ENCODE peak calls at places on chromosomes 3 and 15, in five cellular contexts. One of them, this sample, is unnamed.

GRCh38 chr3:195196266-195196665 is 74.7 kb downstream of the XXYLT1 start:
- DNase-seq in K562: no peak
- DNase-seq in HepG2: no peak
- DNase-seq in H1: no peak
- DNase-seq in A549: no peak
- DNase-seq in this sample: no peak

GRCh38 chr3:25508901-25509300 is 80.8 kb downstream of the RARB start:
- DNase-seq in K562: no peak
- DNase-seq in HepG2: no peak
- DNase-seq in H1: no peak
- DNase-seq in A549: peak; percentile 33
- DNase-seq in this sample: no peak

GRCh38 chr3:182605882-182606611 is 187.3 kb upstream of the ATP11B start:
- DNase-seq in K562: no peak
- DNase-seq in HepG2: no peak
- DNase-seq in H1: no peak
- DNase-seq in A549: no peak
- DNase-seq in this sample: no peak

GRCh38 chr3:134640872-134641470 is 9.9 kb downstream of the KY start:
- DNase-seq in K562: peak; percentile 25
- DNase-seq in HepG2: peak; percentile 26
- DNase-seq in H1: peak; percentile 57
- DNase-seq in A549: peak; percentile 29
- DNase-seq in this sample: no peak

GRCh38 chr3:173395073-173395411 is 2.5 kb upstream of the NLGN1 start:
- DNase-seq in K562: no peak
- DNase-seq in HepG2: no peak
- DNase-seq in H1: no peak
- DNase-seq in A549: no peak
- DNase-seq in this sample: no peak

GRCh38 chr3:71425491-71426071 is 157.9 kb downstream of the FOXP1 start:
- DNase-seq in K562: no peak
- DNase-seq in HepG2: no peak
- DNase-seq in H1: no peak
- DNase-seq in A549: no peak
- DNase-seq in this sample: no peak

GRCh38 chr3:99920530-99921376 is 103.1 kb downstream of the CMSS1 start:
- DNase-seq in K562: peak; percentile 34
- DNase-seq in HepG2: peak; percentile 97
- DNase-seq in H1: no peak
- DNase-seq in A549: peak; percentile 33
- DNase-seq in this sample: no peak

GRCh38 chr3:20008646-20009045 is 3.4 kb downstream of the PP2D1 start:
- DNase-seq in K562: peak; percentile 13
- DNase-seq in HepG2: no peak
- DNase-seq in H1: no peak
- DNase-seq in A549: no peak
- DNase-seq in this sample: no peak

GRCh38 chr3:189712906-189713483 is 81.8 kb downstream of the TP63 start:
- DNase-seq in K562: no peak
- DNase-seq in HepG2: peak; percentile 7
- DNase-seq in H1: no peak
- DNase-seq in A549: peak; percentile 48
- DNase-seq in this sample: no peak

GRCh38 chr3:116390318-116390717 is 55.0 kb downstream of the LSAMP start:
- DNase-seq in K562: no peak
- DNase-seq in HepG2: no peak
- DNase-seq in H1: no peak
- DNase-seq in A549: no peak
- DNase-seq in this sample: no peak

GRCh38 chr3:30549600-30549999 is 56.8 kb upstream of the TGFBR2 start:
- DNase-seq in K562: no peak
- DNase-seq in HepG2: no peak
- DNase-seq in H1: no peak
- DNase-seq in A549: no peak
- DNase-seq in this sample: no peak

GRCh38 chr15:87032291-87032690 is 952.6 kb downstream of the AGBL1 start:
- DNase-seq in K562: no peak
- DNase-seq in HepG2: no peak
- DNase-seq in H1: no peak
- DNase-seq in A549: no peak
- DNase-seq in this sample: no peak

GRCh38 chr15:25439456-25439836 is 622 bp upstream of the UBE3A start:
- DNase-seq in K562: no peak
- DNase-seq in HepG2: peak; percentile 53
- DNase-seq in H1: no peak
- DNase-seq in A549: peak; percentile 17
- DNase-seq in this sample: no peak

GRCh38 chr3:127216415-127217261 is 23.7 kb downstream of the PRR23E start:
- DNase-seq in K562: no peak
- DNase-seq in HepG2: no peak
- DNase-seq in H1: no peak
- DNase-seq in A549: no peak
- DNase-seq in this sample: peak; percentile 62

GRCh38 chr3:20561166-20561565 is 375.2 kb upstream of the SGO1 start:
- DNase-seq in K562: no peak
- DNase-seq in HepG2: no peak
- DNase-seq in H1: no peak
- DNase-seq in A549: no peak
- DNase-seq in this sample: no peak

GRCh38 chr3:87088366-87088983 is 97.5 kb upstream of the VGLL3 start:
- DNase-seq in K562: no peak
- DNase-seq in HepG2: no peak
- DNase-seq in H1: no peak
- DNase-seq in A549: no peak
- DNase-seq in this sample: no peak

GRCh38 chr15:78944669-78945407 is at the start of gene CTSH:
- DNase-seq in K562: peak; percentile 95
- DNase-seq in HepG2: peak; percentile 84
- DNase-seq in H1: peak; percentile 93
- DNase-seq in A549: peak; percentile 65
- DNase-seq in this sample: no peak

GRCh38 chr3:181313379-181313778 is 323.8 kb upstream of the DNAJC19 start:
- DNase-seq in K562: no peak
- DNase-seq in HepG2: no peak
- DNase-seq in H1: no peak
- DNase-seq in A549: no peak
- DNase-seq in this sample: no peak

GRCh38 chr15:60179786-60180391 is 175.8 kb downstream of the FOXB1 start:
- DNase-seq in K562: peak; percentile 28
- DNase-seq in HepG2: peak; percentile 25
- DNase-seq in H1: no peak
- DNase-seq in A549: peak; percentile 60
- DNase-seq in this sample: peak; percentile 3

GRCh38 chr3:15682766-15683165 is 81.2 kb downstream of the BTD start:
- DNase-seq in K562: no peak
- DNase-seq in HepG2: no peak
- DNase-seq in H1: no peak
- DNase-seq in A549: no peak
- DNase-seq in this sample: no peak

GRCh38 chr15:31438601-31439265 is 112.1 kb downstream of the KLF13 start:
- DNase-seq in K562: no peak
- DNase-seq in HepG2: no peak
- DNase-seq in H1: no peak
- DNase-seq in A549: no peak
- DNase-seq in this sample: no peak

GRCh38 chr3:49976942-49977341 is 37.0 kb downstream of the RBM6 start:
- DNase-seq in K562: no peak
- DNase-seq in HepG2: no peak
- DNase-seq in H1: no peak
- DNase-seq in A549: no peak
- DNase-seq in this sample: no peak

GRCh38 chr3:153215497-153215896 is 53.5 kb downstream of the RAP2B start:
- DNase-seq in K562: no peak
- DNase-seq in HepG2: no peak
- DNase-seq in H1: no peak
- DNase-seq in A549: no peak
- DNase-seq in this sample: no peak

GRCh38 chr3:153215971-153216370 is 53.9 kb downstream of the RAP2B start:
- DNase-seq in K562: no peak
- DNase-seq in HepG2: no peak
- DNase-seq in H1: no peak
- DNase-seq in A549: no peak
- DNase-seq in this sample: no peak

GRCh38 chr3:153221748-153222162 is 59.7 kb downstream of the RAP2B start:
- DNase-seq in K562: peak; percentile 80
- DNase-seq in HepG2: no peak
- DNase-seq in H1: no peak
- DNase-seq in A549: peak; percentile 6
- DNase-seq in this sample: peak; percentile 31

GRCh38 chr3:153216928-153217327 is 54.9 kb downstream of the RAP2B start:
- DNase-seq in K562: no peak
- DNase-seq in HepG2: no peak
- DNase-seq in H1: no peak
- DNase-seq in A549: no peak
- DNase-seq in this sample: no peak

DNA sequence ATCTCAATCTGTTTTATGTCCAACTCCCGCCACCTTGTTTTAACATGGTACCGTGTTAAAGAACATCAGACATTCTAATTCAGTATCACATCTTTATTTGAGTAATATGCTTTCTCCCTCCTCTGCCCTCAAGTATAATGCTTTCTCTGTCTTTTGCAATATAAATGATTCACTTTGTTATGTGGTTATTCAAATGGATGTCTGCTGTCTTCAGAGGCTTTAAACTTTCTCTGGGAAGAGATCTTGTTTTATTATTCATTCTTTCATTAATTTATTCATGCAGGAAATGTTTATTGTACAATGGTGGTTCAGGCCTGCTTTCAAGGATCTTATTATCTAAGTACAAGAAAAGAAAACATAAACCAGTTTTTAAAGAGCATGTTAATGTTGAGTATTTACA is 57.1 kb downstream of the RAP2B start:
- DNase-seq in K562: no peak
- DNase-seq in HepG2: no peak
- DNase-seq in H1: no peak
- DNase-seq in A549: no peak
- DNase-seq in this sample: no peak
- TF ChIP-seq KDM1A in K562: no peak
- TF ChIP-seq KDM1A in HepG2: no peak
- TF ChIP-seq KDM1A in H1: no peak
- TF ChIP-seq KDM1A in A549: no peak
- TF ChIP-seq KDM1A in this sample: no peak

GRCh38 chr3:157148123-157148889 is 11.6 kb downstream of the CCNL1 start:
- DNase-seq in K562: no peak
- DNase-seq in HepG2: no peak
- DNase-seq in H1: no peak
- DNase-seq in A549: no peak
- DNase-seq in this sample: no peak

GRCh38 chr3:157151151-157151550 is 8.8 kb downstream of the CCNL1 start:
- DNase-seq in K562: no peak
- DNase-seq in HepG2: no peak
- DNase-seq in H1: no peak
- DNase-seq in A549: no peak
- DNase-seq in this sample: no peak

GRCh38 chr3:157147099-157147803 is 12.7 kb downstream of the CCNL1 start:
- DNase-seq in K562: no peak
- DNase-seq in HepG2: no peak
- DNase-seq in H1: no peak
- DNase-seq in A549: no peak
- DNase-seq in this sample: no peak

GRCh38 chr3:157151627-157152026 is 8.3 kb downstream of the CCNL1 start:
- DNase-seq in K562: peak; percentile 34
- DNase-seq in HepG2: no peak
- DNase-seq in H1: no peak
- DNase-seq in A549: no peak
- DNase-seq in this sample: no peak

GRCh38 chr3:157149136-157149696 is 10.7 kb downstream of the CCNL1 start:
- DNase-seq in K562: no peak
- DNase-seq in HepG2: no peak
- DNase-seq in H1: no peak
- DNase-seq in A549: no peak
- DNase-seq in this sample: no peak
- TF ChIP-seq KDM1A in K562: no peak
- TF ChIP-seq KDM1A in HepG2: no peak
- TF ChIP-seq KDM1A in H1: no peak
- TF ChIP-seq KDM1A in A549: no peak
- TF ChIP-seq KDM1A in this sample: no peak

GRCh38 chr3:18012464-18012863 is 270.0 kb upstream of the TBC1D5 start:
- DNase-seq in K562: no peak
- DNase-seq in HepG2: no peak
- DNase-seq in H1: no peak
- DNase-seq in A549: no peak
- DNase-seq in this sample: no peak

GRCh38 chr3:18008706-18009363 is 266.4 kb upstream of the TBC1D5 start:
- DNase-seq in K562: no peak
- DNase-seq in HepG2: no peak
- DNase-seq in H1: no peak
- DNase-seq in A549: no peak
- DNase-seq in this sample: no peak

GRCh38 chr3:18011387-18011786 is 269.0 kb upstream of the TBC1D5 start:
- DNase-seq in K562: no peak
- DNase-seq in HepG2: no peak
- DNase-seq in H1: no peak
- DNase-seq in A549: no peak
- DNase-seq in this sample: no peak

GRCh38 chr3:18010001-18010400 is 267.6 kb upstream of the TBC1D5 start:
- DNase-seq in K562: no peak
- DNase-seq in HepG2: no peak
- DNase-seq in H1: no peak
- DNase-seq in A549: no peak
- DNase-seq in this sample: no peak

DNA sequence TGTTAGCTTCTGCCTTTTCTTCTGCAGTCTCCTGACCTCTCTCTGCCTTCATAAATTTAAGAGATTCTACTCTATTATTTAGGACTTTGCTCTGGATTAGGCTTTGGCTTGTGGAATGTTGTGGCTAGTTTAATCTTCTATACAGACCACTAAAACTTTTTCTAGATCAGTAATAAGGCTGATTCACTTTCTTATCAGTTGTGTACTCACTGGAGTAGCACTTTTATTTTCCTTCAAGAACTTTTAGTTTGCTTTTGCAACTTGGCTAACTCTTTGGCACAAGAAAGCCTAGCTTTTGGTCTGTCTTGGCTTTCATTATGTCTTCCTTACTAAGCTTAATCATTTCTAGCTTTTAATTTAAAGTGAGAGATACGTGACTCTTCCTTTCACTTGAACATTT is 265.5 kb upstream of the TBC1D5 start:
- DNase-seq in K562: no peak
- DNase-seq in HepG2: no peak
- DNase-seq in H1: no peak
- DNase-seq in A549: no peak
- DNase-seq in this sample: no peak
- TF ChIP-seq KDM1A in K562: no peak
- TF ChIP-seq KDM1A in HepG2: no peak
- TF ChIP-seq KDM1A in H1: no peak
- TF ChIP-seq KDM1A in A549: no peak
- TF ChIP-seq KDM1A in this sample: no peak

GRCh38 chr3:105984837-105985236 is 116.0 kb upstream of the CBLB start:
- DNase-seq in K562: no peak
- DNase-seq in HepG2: no peak
- DNase-seq in H1: no peak
- DNase-seq in A549: no peak
- DNase-seq in this sample: no peak
- TF ChIP-seq KDM1A in K562: no peak
- TF ChIP-seq KDM1A in HepG2: no peak
- TF ChIP-seq KDM1A in H1: no peak
- TF ChIP-seq KDM1A in A549: no peak
- TF ChIP-seq KDM1A in this sample: no peak

This sample was measured in GM12878.